ENCODE peak calls at places on chromosomes 1 and 21, in seven cellular contexts. S, H, L, N, O, K and V are unnamed samples.
A peak's percentile ranks its signal among the peaks of the same experiment; 100 is the strongest.

GRCh38 chr1:183989078-183989577 is 48.4 kb downstream of the COLGALT2 start:
- DNase-seq in N (no peak), H (no peak), K (no peak), S (no peak), L (no peak), O (no peak), V (peak; percentile 15)

GRCh38 chr21:34670962-34671348 is 2.2 kb downstream of the CLIC6 start:
- DNase-seq in H (no peak), L (no peak), N (no peak), O (no peak), K (no peak), S (no peak), V (no peak)

GRCh38 chr1:166490437-166490784 is 323.6 kb upstream of the FAM78B start:
- DNase-seq in S (no peak), K (no peak), O (no peak), H (no peak), L (no peak), N (no peak), V (no peak)

GRCh38 chr1:29380532-29380931 is 144.2 kb downstream of the PTPRU start:
- DNase-seq in O (no peak), L (no peak), H (no peak), K (no peak), S (no peak), N (no peak), V (no peak)

GRCh38 chr1:179823693-179824092 is 53.9 kb downstream of the TOR1AIP2 start:
- DNase-seq in O (peak; percentile 21), L (no peak), K (no peak), N (no peak), H (peak; percentile 2), S (no peak), V (no peak)

GRCh38 chr1:85289848-85290335 is 13.5 kb upstream of the BCL10 start:
- DNase-seq in K (no peak), L (no peak), H (no peak), S (no peak), O (peak; percentile 52), N (no peak), V (no peak)

GRCh38 chr21:36699546-36700294 is 805 bp downstream of the SIM2 start:
- DNase-seq in K (no peak), O (peak; percentile 73), L (no peak), H (no peak), S (no peak), N (no peak), V (no peak)

GRCh38 chr1:230047114-230047865 is 19.7 kb upstream of the GALNT2 start:
- DNase-seq in S (no peak), L (no peak), K (no peak), O (no peak), H (no peak), N (no peak), V (no peak)

GRCh38 chr1:145978860-145979745 is 14.6 kb downstream of the POLR3GL start:
- DNase-seq in O (peak; percentile 98), H (peak; percentile 96), N (peak; percentile 91), K (peak; percentile 86), L (peak; percentile 96), S (no peak), V (peak; percentile 99)

GRCh38 chr1:6028042-6028895 is 17.4 kb upstream of the KCNAB2 start:
- DNase-seq in N (peak; percentile 43), O (peak; percentile 90), S (no peak), K (no peak), L (peak; percentile 43), H (peak; percentile 76), V (peak; percentile 95)

GRCh38 chr1:6027591-6027990 is 18.1 kb upstream of the KCNAB2 start:
- DNase-seq in O (no peak), H (peak; percentile 36), N (no peak), K (no peak), S (no peak), L (no peak), V (no peak)

GRCh38 chr1:6024376-6024775 is 21.3 kb upstream of the KCNAB2 start:
- DNase-seq in N (no peak), K (no peak), O (no peak), S (no peak), H (no peak), L (no peak), V (no peak)

GRCh38 chr1:6025269-6026094 is 20.2 kb upstream of the KCNAB2 start:
- DNase-seq in L (no peak), O (no peak), K (no peak), S (no peak), N (no peak), H (no peak), V (peak; percentile 55)

DNA sequence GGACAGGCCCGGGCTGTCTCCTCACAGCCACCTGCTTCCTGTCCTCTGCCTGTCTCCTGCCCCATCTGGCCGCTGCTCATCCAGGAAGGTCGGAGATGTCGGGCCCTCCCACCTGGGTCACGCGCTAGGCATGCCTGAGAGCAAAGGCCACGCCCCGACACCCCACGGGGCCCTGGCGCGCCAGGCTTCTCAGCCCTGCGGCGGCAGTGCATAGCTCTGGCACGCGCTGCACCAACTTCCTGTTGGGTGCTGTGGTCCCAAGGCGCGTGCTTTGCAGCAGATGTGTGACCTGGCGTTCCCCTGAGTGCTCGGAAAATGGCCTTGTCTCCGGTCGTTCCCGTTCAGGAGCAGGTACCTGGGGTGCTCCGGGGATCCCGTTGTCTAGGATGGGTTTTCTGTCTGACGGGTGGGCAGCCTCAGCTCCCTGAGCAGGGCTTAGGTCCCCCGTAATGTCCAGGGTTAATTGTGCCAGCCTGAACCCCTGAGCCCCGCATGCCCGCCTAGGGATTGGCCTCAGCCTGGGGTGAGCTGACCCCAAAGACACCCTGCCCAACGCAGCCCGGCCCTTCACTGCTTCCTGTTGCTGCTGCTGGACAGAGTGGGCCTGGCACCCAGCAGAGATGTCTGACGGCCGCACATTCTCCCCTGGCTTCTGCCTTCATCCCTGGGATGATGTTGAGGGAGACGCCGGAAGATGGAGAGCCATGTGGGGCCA is 19.4 kb upstream of the KCNAB2 start:
- DNase-seq in N (peak; percentile 79), O (peak; percentile 96), L (peak; percentile 93), H (peak; percentile 99), S (peak; percentile 44), K (no peak), V (peak; percentile 97)
- TF ChIP-seq POLR2A in N (no peak), O (no peak), L (peak; percentile 57), H (peak; percentile 65), S (peak; percentile 30), K (no peak), V (peak; percentile 85)

GRCh38 chr21:32613436-32614043 is 1.4 kb upstream of the CFAP298 start:
- DNase-seq in K (no peak), S (no peak), H (no peak), N (no peak), L (no peak), O (no peak), V (no peak)

GRCh38 chr21:32611471-32611997 is 643 bp downstream of the CFAP298 start:
- DNase-seq in N (peak; percentile 33), L (peak; percentile 51), H (peak; percentile 22), S (peak; percentile 7), O (no peak), K (no peak), V (peak; percentile 63)

GRCh38 chr21:32612999-32613337 is 791 bp upstream of the CFAP298 start:
- DNase-seq in L (no peak), N (no peak), K (no peak), H (no peak), S (peak; percentile 5), O (no peak), V (no peak)

DNA sequence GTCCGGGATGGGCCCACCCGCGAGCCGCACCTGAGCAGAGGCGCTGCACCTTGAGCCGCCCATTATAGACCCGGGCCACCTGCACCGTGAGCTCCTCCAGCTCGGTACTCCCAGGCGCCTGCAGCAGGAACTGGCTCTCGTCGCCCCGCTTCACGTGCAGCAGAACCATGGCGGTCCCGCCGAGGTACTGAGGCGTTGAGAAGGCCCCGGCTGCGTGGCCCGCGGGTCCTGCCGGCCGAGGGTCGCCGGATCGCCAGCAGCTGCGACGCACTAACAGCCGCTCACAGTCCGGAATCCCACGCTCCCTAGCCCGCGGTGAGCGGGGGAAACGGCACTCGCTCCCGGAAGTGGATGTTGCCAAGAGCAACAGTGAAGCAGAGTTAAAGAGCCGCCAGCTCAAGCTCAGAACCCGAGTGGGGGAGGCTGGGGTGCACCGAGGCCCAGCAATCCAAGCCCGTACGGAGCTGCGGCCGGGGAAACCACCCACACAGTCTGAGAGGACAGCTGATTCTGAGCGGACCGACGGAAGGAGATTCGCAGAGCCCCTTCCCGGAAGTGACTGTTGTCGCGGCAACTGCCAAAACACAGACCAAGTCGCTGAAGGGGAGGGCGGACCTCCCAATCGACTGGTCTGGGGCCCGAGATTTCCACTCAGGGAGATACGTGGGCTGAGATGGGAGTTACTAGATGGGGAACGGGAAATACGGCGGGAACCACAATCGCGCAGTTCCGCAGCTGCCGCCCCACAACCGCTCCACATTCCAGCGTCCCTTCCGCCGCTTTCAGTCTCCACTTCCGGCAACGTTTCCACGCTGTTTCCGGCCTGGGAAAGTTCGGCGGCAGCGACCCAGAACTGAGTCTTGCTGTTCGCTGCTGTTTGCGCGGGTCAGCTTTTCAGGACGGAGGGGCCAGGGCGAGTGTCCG is at the start of gene CFAP298:
- DNase-seq in S (peak; percentile 73), H (peak; percentile 78), O (peak; percentile 96), K (peak; percentile 84), L (peak; percentile 88), N (peak; percentile 83), V (peak; percentile 91)
- TF ChIP-seq POLR2A in S (peak; percentile 75), H (no peak), O (no peak), K (no peak), L (peak; percentile 34), N (no peak), V (peak; percentile 28)

GRCh38 chr1:225882008-225882698 is at the start of gene TMEM63A:
- DNase-seq in K (peak; percentile 96), O (peak; percentile 98), H (peak; percentile 93), S (peak; percentile 92), N (peak; percentile 94), L (peak; percentile 94), V (peak; percentile 90)

GRCh38 chr1:225881081-225882007 is 836 bp downstream of the TMEM63A start:
- DNase-seq in O (peak; percentile 89), N (peak; percentile 71), L (peak; percentile 75), K (peak; percentile 69), S (no peak), H (peak; percentile 74), V (peak; percentile 60)

GRCh38 chr1:225879521-225880209 is 2.5 kb downstream of the TMEM63A start:
- DNase-seq in O (no peak), L (peak; percentile 68), K (no peak), H (peak; percentile 49), S (no peak), N (no peak), V (no peak)

GRCh38 chr1:225880210-225880584 is 2.0 kb downstream of the TMEM63A start:
- DNase-seq in H (no peak), L (peak; percentile 54), K (no peak), S (no peak), N (no peak), O (no peak), V (no peak)

DNA sequence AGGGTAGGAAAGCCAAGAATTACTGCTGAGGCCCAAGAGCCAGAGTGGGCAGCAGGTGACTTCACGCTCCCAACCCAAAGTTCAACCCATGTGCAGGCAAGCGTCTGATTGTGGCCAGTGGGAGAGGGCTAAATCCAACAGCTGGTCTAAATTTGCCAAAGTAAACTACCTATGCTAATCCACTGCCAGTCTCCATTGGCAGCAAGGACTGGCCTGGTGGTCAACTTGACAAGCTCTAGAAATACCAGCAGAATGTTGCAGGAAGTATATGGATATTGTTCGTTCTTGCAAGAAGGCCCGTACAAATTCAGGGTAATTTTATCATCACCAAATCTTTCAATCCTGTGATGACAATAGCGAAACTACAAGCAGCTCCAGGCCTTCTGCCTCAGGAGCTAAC is 1.5 kb downstream of the TMEM63A start:
- DNase-seq in H (no peak), N (no peak), S (no peak), K (no peak), O (no peak), L (no peak), V (no peak)
- TF ChIP-seq POLR2A in H (no peak), N (no peak), S (no peak), K (no peak), O (no peak), L (no peak), V (no peak)

GRCh38 chr1:186828612-186829542 is at the start of gene PLA2G4A:
- DNase-seq in K (peak; percentile 19), S (peak; percentile 64), N (peak; percentile 38), H (peak; percentile 18), O (peak; percentile 86), L (peak; percentile 51), V (peak; percentile 68)
- TF ChIP-seq POLR2A in K (no peak), S (no peak), N (no peak), H (no peak), O (no peak), L (no peak), V (peak; percentile 16)